ENCODE peak calls at places on chromosomes 16 and 17, in six cellular contexts. One of them, this sample, is unnamed.

GRCh38 chr17:7133424-7133823 is 18.8 kb upstream of the ASGR2 start:
- DNase-seq in activated effector memory CD4-positive, alpha-beta T cell treated with Interleukin-2 at 50 U/mL for 16 hours: peak; percentile 18
- DNase-seq in GM23338: peak; percentile 82
- DNase-seq in stimulated activated CD4-positive, alpha-beta T cell treated with anti-CD3 and anti-CD28 coated beads, TNF-alpha, amount 100 ng/mL, for 24 hours: no peak
- DNase-seq in iPS DF 6.9: no peak
- DNase-seq in mammary epithelial cell: no peak
- DNase-seq in this sample: peak; percentile 74

GRCh38 chr16:68128577-68129305 is 43.6 kb downstream of the NFATC3 start:
- DNase-seq in GM23338: peak; percentile 18
- DNase-seq in iPS DF 6.9: no peak
- DNase-seq in mammary epithelial cell: no peak
- DNase-seq in stimulated activated CD4-positive, alpha-beta T cell treated with anti-CD3 and anti-CD28 coated beads, TNF-alpha, amount 100 ng/mL, for 24 hours: no peak
- DNase-seq in activated effector memory CD4-positive, alpha-beta T cell treated with Interleukin-2 at 50 U/mL for 16 hours: no peak
- DNase-seq in this sample: peak; percentile 35

GRCh38 chr16:81946206-81946605 is 65.1 kb downstream of the SDR42E1 start:
- DNase-seq in activated effector memory CD4-positive, alpha-beta T cell treated with Interleukin-2 at 50 U/mL for 16 hours: no peak
- DNase-seq in mammary epithelial cell: no peak
- DNase-seq in iPS DF 6.9: no peak
- DNase-seq in stimulated activated CD4-positive, alpha-beta T cell treated with anti-CD3 and anti-CD28 coated beads, TNF-alpha, amount 100 ng/mL, for 24 hours: no peak
- DNase-seq in GM23338: no peak
- DNase-seq in this sample: no peak

GRCh38 chr17:81666092-81666341 is 388 bp downstream of the OXLD1 start:
- DNase-seq in activated effector memory CD4-positive, alpha-beta T cell treated with Interleukin-2 at 50 U/mL for 16 hours: no peak
- DNase-seq in iPS DF 6.9: no peak
- DNase-seq in GM23338: peak; percentile 77
- DNase-seq in mammary epithelial cell: no peak
- DNase-seq in stimulated activated CD4-positive, alpha-beta T cell treated with anti-CD3 and anti-CD28 coated beads, TNF-alpha, amount 100 ng/mL, for 24 hours: no peak
- DNase-seq in this sample: peak; percentile 36

GRCh38 chr17:13550291-13550690 is 51.4 kb downstream of the HS3ST3A1 start:
- DNase-seq in mammary epithelial cell: peak; percentile 48
- DNase-seq in activated effector memory CD4-positive, alpha-beta T cell treated with Interleukin-2 at 50 U/mL for 16 hours: no peak
- DNase-seq in iPS DF 6.9: no peak
- DNase-seq in stimulated activated CD4-positive, alpha-beta T cell treated with anti-CD3 and anti-CD28 coated beads, TNF-alpha, amount 100 ng/mL, for 24 hours: no peak
- DNase-seq in GM23338: no peak
- DNase-seq in this sample: no peak

GRCh38 chr17:353213-353837 is 718 bp upstream of the RPH3AL start:
- DNase-seq in GM23338: no peak
- DNase-seq in activated effector memory CD4-positive, alpha-beta T cell treated with Interleukin-2 at 50 U/mL for 16 hours: no peak
- DNase-seq in iPS DF 6.9: no peak
- DNase-seq in mammary epithelial cell: no peak
- DNase-seq in stimulated activated CD4-positive, alpha-beta T cell treated with anti-CD3 and anti-CD28 coated beads, TNF-alpha, amount 100 ng/mL, for 24 hours: no peak
- DNase-seq in this sample: no peak

GRCh38 chr17:77753691-77754265 is 204.7 kb upstream of the TNRC6C start:
- DNase-seq in iPS DF 6.9: no peak
- DNase-seq in activated effector memory CD4-positive, alpha-beta T cell treated with Interleukin-2 at 50 U/mL for 16 hours: no peak
- DNase-seq in mammary epithelial cell: no peak
- DNase-seq in stimulated activated CD4-positive, alpha-beta T cell treated with anti-CD3 and anti-CD28 coated beads, TNF-alpha, amount 100 ng/mL, for 24 hours: no peak
- DNase-seq in GM23338: no peak
- DNase-seq in this sample: no peak

GRCh38 chr17:21397341-21398050 is 21.3 kb downstream of the KCNJ12 start:
- DNase-seq in stimulated activated CD4-positive, alpha-beta T cell treated with anti-CD3 and anti-CD28 coated beads, TNF-alpha, amount 100 ng/mL, for 24 hours: no peak
- DNase-seq in activated effector memory CD4-positive, alpha-beta T cell treated with Interleukin-2 at 50 U/mL for 16 hours: no peak
- DNase-seq in mammary epithelial cell: no peak
- DNase-seq in GM23338: no peak
- DNase-seq in iPS DF 6.9: no peak
- DNase-seq in this sample: no peak

GRCh38 chr17:1553354-1554266 is 9.0 kb downstream of the PITPNA start:
- DNase-seq in iPS DF 6.9: no peak
- DNase-seq in GM23338: no peak
- DNase-seq in stimulated activated CD4-positive, alpha-beta T cell treated with anti-CD3 and anti-CD28 coated beads, TNF-alpha, amount 100 ng/mL, for 24 hours: no peak
- DNase-seq in mammary epithelial cell: no peak
- DNase-seq in activated effector memory CD4-positive, alpha-beta T cell treated with Interleukin-2 at 50 U/mL for 16 hours: no peak
- DNase-seq in this sample: no peak

GRCh38 chr17:34892864-34893263 is 68.4 kb downstream of the CCT6B start:
- DNase-seq in mammary epithelial cell: no peak
- DNase-seq in stimulated activated CD4-positive, alpha-beta T cell treated with anti-CD3 and anti-CD28 coated beads, TNF-alpha, amount 100 ng/mL, for 24 hours: no peak
- DNase-seq in GM23338: peak; percentile 73
- DNase-seq in iPS DF 6.9: no peak
- DNase-seq in activated effector memory CD4-positive, alpha-beta T cell treated with Interleukin-2 at 50 U/mL for 16 hours: no peak
- DNase-seq in this sample: no peak

GRCh38 chr17:43917348-43918025 is 10.2 kb upstream of the MPP2 start:
- DNase-seq in stimulated activated CD4-positive, alpha-beta T cell treated with anti-CD3 and anti-CD28 coated beads, TNF-alpha, amount 100 ng/mL, for 24 hours: no peak
- DNase-seq in iPS DF 6.9: no peak
- DNase-seq in activated effector memory CD4-positive, alpha-beta T cell treated with Interleukin-2 at 50 U/mL for 16 hours: peak; percentile 30
- DNase-seq in GM23338: peak; percentile 82
- DNase-seq in mammary epithelial cell: no peak
- DNase-seq in this sample: no peak

GRCh38 chr17:61400058-61400785 is 579 bp downstream of the TBX2 start:
- DNase-seq in stimulated activated CD4-positive, alpha-beta T cell treated with anti-CD3 and anti-CD28 coated beads, TNF-alpha, amount 100 ng/mL, for 24 hours: no peak
- DNase-seq in GM23338: peak; percentile 52
- DNase-seq in iPS DF 6.9: no peak
- DNase-seq in mammary epithelial cell: peak; percentile 27
- DNase-seq in activated effector memory CD4-positive, alpha-beta T cell treated with Interleukin-2 at 50 U/mL for 16 hours: no peak
- DNase-seq in this sample: no peak

GRCh38 chr17:60968266-60968665 is 290.6 kb downstream of the BCAS3 start:
- DNase-seq in iPS DF 6.9: no peak
- DNase-seq in stimulated activated CD4-positive, alpha-beta T cell treated with anti-CD3 and anti-CD28 coated beads, TNF-alpha, amount 100 ng/mL, for 24 hours: no peak
- DNase-seq in activated effector memory CD4-positive, alpha-beta T cell treated with Interleukin-2 at 50 U/mL for 16 hours: no peak
- DNase-seq in mammary epithelial cell: no peak
- DNase-seq in GM23338: peak; percentile 8
- DNase-seq in this sample: no peak

GRCh38 chr17:8954339-8954738 is 11.2 kb downstream of the PIK3R5 start:
- DNase-seq in activated effector memory CD4-positive, alpha-beta T cell treated with Interleukin-2 at 50 U/mL for 16 hours: peak; percentile 68
- DNase-seq in GM23338: peak; percentile 61
- DNase-seq in iPS DF 6.9: no peak
- DNase-seq in stimulated activated CD4-positive, alpha-beta T cell treated with anti-CD3 and anti-CD28 coated beads, TNF-alpha, amount 100 ng/mL, for 24 hours: no peak
- DNase-seq in mammary epithelial cell: no peak
- DNase-seq in this sample: no peak

GRCh38 chr17:1108810-1109605 is 70.8 kb downstream of the ABR start:
- DNase-seq in mammary epithelial cell: peak; percentile 62
- DNase-seq in GM23338: peak; percentile 65
- DNase-seq in stimulated activated CD4-positive, alpha-beta T cell treated with anti-CD3 and anti-CD28 coated beads, TNF-alpha, amount 100 ng/mL, for 24 hours: peak; percentile 43
- DNase-seq in activated effector memory CD4-positive, alpha-beta T cell treated with Interleukin-2 at 50 U/mL for 16 hours: peak; percentile 65
- DNase-seq in iPS DF 6.9: no peak
- DNase-seq in this sample: no peak

This sample was measured in HepG2.